ENCODE peak calls at places on chromosomes 6 and 20, in seven cellular contexts. Y is Calu3, N is thoracic aorta, S is neural crest cell, E is esophagus squamous epithelium, D is GM13976, Z is AG09319. F is an unnamed sample.
A peak's percentile ranks its signal among the peaks of the same experiment; 100 is the strongest.

GRCh38 chr6:167933290-167933689 is 64.2 kb upstream of the KIF25 start:
- DNase-seq in Y (no peak), N (no peak), S (no peak), E (no peak), D (no peak), Z (no peak), F (no peak)

GRCh38 chr20:43191946-43192847 is 2.5 kb upstream of the PTPRT start:
- DNase-seq in Y (peak; percentile 77), N (no peak), S (peak; percentile 24), E (no peak), D (peak; percentile 53), Z (no peak), F (no peak)

GRCh38 chr6:75431379-75431778 is 62.2 kb downstream of the FILIP1 start:
- DNase-seq in Y (no peak), N (peak; percentile 13), S (no peak), E (no peak), D (no peak), Z (no peak), F (no peak)

GRCh38 chr20:56247954-56248782 is at the start of gene MC3R:
- DNase-seq in Y (peak; percentile 68), N (no peak), S (peak; percentile 16), E (no peak), D (peak; percentile 55), Z (peak; percentile 3), F (no peak)

GRCh38 chr20:13325033-13325432 is 104.0 kb downstream of the ISM1 start:
- DNase-seq in Y (peak; percentile 67), N (no peak), S (no peak), E (no peak), D (no peak), Z (no peak), F (no peak)

GRCh38 chr20:50230184-50230583 is 39.6 kb downstream of the CEBPB start:
- DNase-seq in Y (no peak), N (no peak), S (no peak), E (no peak), D (no peak), Z (no peak), F (no peak)

GRCh38 chr6:26607434-26608230 is 10.9 kb downstream of the ABT1 start:
- DNase-seq in Y (peak; percentile 74), N (no peak), S (peak; percentile 46), E (no peak), D (peak; percentile 72), Z (peak; percentile 16), F (no peak)

GRCh38 chr20:44271915-44272663 is 25.0 kb downstream of the GDAP1L1 start:
- DNase-seq in Y (no peak), N (no peak), S (no peak), E (no peak), D (no peak), Z (no peak), F (no peak)

GRCh38 chr6:72650081-72650745 is 28.3 kb downstream of the KCNQ5 start:
- DNase-seq in Y (no peak), N (no peak), S (no peak), E (no peak), D (no peak), Z (no peak), F (no peak)

GRCh38 chr6:112307707-112308106 is 39.4 kb upstream of the RFPL4B start:
- DNase-seq in Y (no peak), N (no peak), S (no peak), E (no peak), D (peak; percentile 51), Z (no peak), F (no peak)

GRCh38 chr6:164290101-164290500 is 875.6 kb downstream of the QKI start:
- DNase-seq in Y (no peak), N (no peak), S (no peak), E (no peak), D (no peak), Z (no peak), F (no peak)

GRCh38 chr6:107216197-107216933 is 101.0 kb upstream of the BEND3 start:
- DNase-seq in Y (no peak), N (no peak), S (no peak), E (no peak), D (no peak), Z (no peak), F (no peak)

GRCh38 chr6:125888989-125889656 is 67.4 kb upstream of the HINT3 start:
- DNase-seq in Y (peak; percentile 23), N (no peak), S (no peak), E (no peak), D (peak; percentile 12), Z (no peak), F (no peak)

GRCh38 chr20:32968833-32969241 is 35.4 kb downstream of the SUN5 start:
- DNase-seq in Y (no peak), N (no peak), S (no peak), E (no peak), D (peak; percentile 4), Z (no peak), F (no peak)

GRCh38 chr6:122276637-122277036 is 122.8 kb upstream of the HSF2 start:
- DNase-seq in Y (no peak), N (no peak), S (no peak), E (no peak), D (no peak), Z (no peak), F (no peak)

GRCh38 chr20:52518735-52519134 is 327.2 kb upstream of the ZFP64 start:
- DNase-seq in Y (no peak), N (no peak), S (no peak), E (no peak), D (no peak), Z (no peak), F (no peak)

GRCh38 chr20:39983183-39983582 is 705.9 kb downstream of the MAFB start:
- DNase-seq in Y (no peak), N (no peak), S (no peak), E (no peak), D (no peak), Z (no peak), F (no peak)

DNA sequence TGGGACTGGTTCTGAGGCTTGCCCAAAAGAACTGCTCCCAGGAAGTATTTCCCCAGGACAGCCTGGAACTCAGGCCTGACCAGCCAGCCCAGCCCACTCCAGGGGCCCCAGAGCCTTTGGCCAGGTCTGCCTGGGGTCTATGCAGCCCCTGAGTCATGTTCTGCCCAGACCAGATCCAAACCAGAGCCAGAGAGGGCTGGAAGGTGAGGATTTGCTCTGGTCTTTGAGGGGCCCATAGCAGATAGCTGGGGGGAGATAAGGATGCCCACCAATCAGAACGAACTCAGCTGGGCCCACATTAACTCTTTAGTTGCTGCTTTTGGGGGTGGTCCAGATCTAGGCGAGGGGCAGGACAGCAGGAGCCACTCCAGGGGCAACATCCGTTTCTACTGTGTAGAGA is 16.8 kb downstream of the C6orf132 start:
- DNase-seq in Y (no peak), N (no peak), S (no peak), E (no peak), D (no peak), Z (no peak), F (no peak)
- TF ChIP-seq CTCF in Y (no peak), N (no peak), S (no peak), E (no peak), D (no peak), Z (no peak), F (no peak)

DNA sequence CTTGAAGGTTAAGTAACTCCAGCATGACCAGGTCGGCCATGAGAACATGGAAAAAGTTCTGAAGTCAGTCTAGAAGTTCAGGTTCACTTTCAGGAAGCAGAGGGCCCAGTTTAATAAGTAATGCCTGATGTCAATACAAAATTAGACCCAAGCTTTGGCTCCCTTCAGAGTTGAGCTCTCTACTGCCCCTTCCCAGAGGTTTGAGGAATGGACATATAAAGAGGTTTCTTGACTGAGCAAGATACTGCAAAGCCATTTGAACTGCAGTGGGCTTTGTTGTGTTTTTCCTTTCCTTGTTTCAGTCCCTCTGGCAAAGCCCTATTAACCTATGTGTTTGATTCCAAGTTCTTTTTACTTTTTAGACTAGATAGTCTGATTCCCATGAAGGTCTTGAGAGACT is 97.8 kb upstream of the PREP start:
- DNase-seq in Y (no peak), N (no peak), S (no peak), E (no peak), D (no peak), Z (no peak), F (no peak)
- TF ChIP-seq CTCF in Y (no peak), N (no peak), S (no peak), E (no peak), D (no peak), Z (no peak), F (no peak)

DNA sequence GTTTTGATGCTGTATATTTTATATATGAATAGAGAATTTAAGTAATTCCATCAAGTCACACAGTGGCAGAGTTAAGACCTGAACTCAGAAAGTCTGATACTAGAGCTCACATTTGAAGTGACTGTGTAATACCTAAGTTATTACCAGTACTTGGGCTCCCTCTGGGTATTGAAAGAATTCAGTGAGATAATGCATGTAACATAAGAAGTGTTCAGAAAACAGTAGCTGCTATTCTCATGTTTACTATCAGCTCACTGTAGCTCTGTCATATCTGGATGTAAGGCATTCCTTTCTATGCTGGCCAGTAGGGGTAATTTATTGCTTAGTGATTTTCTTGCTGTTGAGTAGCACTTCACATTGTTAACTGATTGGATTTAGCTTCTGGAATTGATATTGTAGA is 44.6 kb downstream of the NKX2-4 start:
- DNase-seq in Y (no peak), N (no peak), S (no peak), E (no peak), D (no peak), Z (no peak), F (no peak)
- TF ChIP-seq CTCF in Y (no peak), N (no peak), S (no peak), E (no peak), D (no peak), Z (no peak), F (no peak)

GRCh38 chr6:118896339-118897136 is 2.6 kb downstream of the ASF1A start:
- DNase-seq in Y (no peak), N (no peak), S (no peak), E (no peak), D (peak; percentile 45), Z (no peak), F (no peak)
- TF ChIP-seq CTCF in Y (no peak), N (peak; percentile 18), S (peak; percentile 71), E (peak; percentile 34), D (no peak), Z (peak; percentile 30), F (no peak)

DNA sequence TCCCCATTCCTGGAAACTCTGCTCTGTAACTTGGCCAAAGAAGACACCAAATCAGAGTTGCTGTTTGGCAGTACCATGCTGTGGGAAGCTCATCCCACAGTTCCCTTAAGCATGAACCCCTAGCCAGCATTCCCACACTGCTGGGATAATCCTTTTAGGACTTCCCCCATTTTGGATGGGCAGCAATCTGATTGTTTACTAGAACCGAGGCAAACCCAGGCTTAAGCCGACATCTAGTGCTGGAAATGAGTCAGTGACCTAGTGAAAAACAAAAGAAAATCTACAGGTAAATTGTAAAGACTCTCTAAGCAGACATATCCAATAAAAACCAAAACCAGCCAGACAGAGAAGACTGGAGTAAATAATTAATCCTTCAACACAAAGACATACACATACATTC is 5.2 kb downstream of the DNAH8 start:
- DNase-seq in Y (peak; percentile 25), N (no peak), S (no peak), E (no peak), D (no peak), Z (no peak), F (no peak)
- TF ChIP-seq CTCF in Y (no peak), N (no peak), S (peak; percentile 22), E (no peak), D (no peak), Z (no peak), F (no peak)

F was measured in omental fat pad.